ENCODE peak calls at places on chromosome 6, in seven cellular contexts. One of them, this sample, is unnamed.

GRCh38 chr6:21033575-21034026 is 499.3 kb downstream of the CDKAL1 start:
- DNase-seq in astrocyte: peak
- DNase-seq in PC-3: peak
- DNase-seq in HCT116: no peak
- DNase-seq in fibroblast of lung: peak
- DNase-seq in HepG2: no peak
- DNase-seq in H9: no peak
- DNase-seq in this sample: no peak

GRCh38 chr6:127855542-127856159 is 45.2 kb downstream of the THEMIS start:
- DNase-seq in astrocyte: no peak
- DNase-seq in PC-3: peak
- DNase-seq in HCT116: no peak
- DNase-seq in fibroblast of lung: no peak
- DNase-seq in HepG2: peak
- DNase-seq in H9: no peak
- DNase-seq in this sample: peak

GRCh38 chr6:41371461-41371991 is 36.1 kb downstream of the NCR2 start:
- DNase-seq in astrocyte: peak
- DNase-seq in PC-3: no peak
- DNase-seq in HCT116: no peak
- DNase-seq in fibroblast of lung: peak
- DNase-seq in HepG2: no peak
- DNase-seq in H9: peak
- DNase-seq in this sample: no peak

GRCh38 chr6:39835856-39836442 is 43.8 kb downstream of the DAAM2 start:
- DNase-seq in astrocyte: peak
- DNase-seq in PC-3: no peak
- DNase-seq in HCT116: no peak
- DNase-seq in fibroblast of lung: peak
- DNase-seq in HepG2: no peak
- DNase-seq in H9: no peak
- DNase-seq in this sample: no peak

GRCh38 chr6:164108869-164109769 is 694.6 kb downstream of the QKI start:
- DNase-seq in astrocyte: peak
- DNase-seq in PC-3: peak
- DNase-seq in HCT116: no peak
- DNase-seq in fibroblast of lung: peak
- DNase-seq in HepG2: no peak
- DNase-seq in H9: no peak
- DNase-seq in this sample: no peak

GRCh38 chr6:45607818-45608217 is 230.1 kb upstream of the SUPT3H start:
- DNase-seq in astrocyte: peak
- DNase-seq in PC-3: peak
- DNase-seq in HCT116: peak
- DNase-seq in fibroblast of lung: peak
- DNase-seq in HepG2: no peak
- DNase-seq in H9: no peak
- DNase-seq in this sample: peak

GRCh38 chr6:41199427-41200246 is 1.3 kb downstream of the TREML2 start:
- DNase-seq in astrocyte: no peak
- DNase-seq in PC-3: no peak
- DNase-seq in HCT116: no peak
- DNase-seq in fibroblast of lung: no peak
- DNase-seq in HepG2: no peak
- DNase-seq in H9: no peak
- DNase-seq in this sample: no peak

GRCh38 chr6:8070718-8071117 is 6.5 kb upstream of the BLOC1S5 start:
- DNase-seq in astrocyte: no peak
- DNase-seq in PC-3: no peak
- DNase-seq in HCT116: no peak
- DNase-seq in fibroblast of lung: no peak
- DNase-seq in HepG2: no peak
- DNase-seq in H9: no peak
- DNase-seq in this sample: no peak

GRCh38 chr6:96469312-96469711 is 52.3 kb upstream of the UFL1 start:
- DNase-seq in astrocyte: no peak
- DNase-seq in PC-3: no peak
- DNase-seq in HCT116: no peak
- DNase-seq in fibroblast of lung: no peak
- DNase-seq in HepG2: no peak
- DNase-seq in H9: no peak
- DNase-seq in this sample: no peak

GRCh38 chr6:56582246-56582645 is 60.4 kb downstream of the DST start:
- DNase-seq in astrocyte: no peak
- DNase-seq in PC-3: no peak
- DNase-seq in HCT116: no peak
- DNase-seq in fibroblast of lung: no peak
- DNase-seq in HepG2: no peak
- DNase-seq in H9: no peak
- DNase-seq in this sample: no peak

GRCh38 chr6:66599541-66599940 is 892.5 kb upstream of the EYS start:
- DNase-seq in astrocyte: no peak
- DNase-seq in PC-3: peak
- DNase-seq in HCT116: no peak
- DNase-seq in fibroblast of lung: no peak
- DNase-seq in HepG2: no peak
- DNase-seq in H9: no peak
- DNase-seq in this sample: no peak

GRCh38 chr6:33974471-33974870 is 170.7 kb upstream of the MLN start:
- DNase-seq in astrocyte: no peak
- DNase-seq in PC-3: no peak
- DNase-seq in HCT116: no peak
- DNase-seq in fibroblast of lung: no peak
- DNase-seq in HepG2: no peak
- DNase-seq in H9: peak
- DNase-seq in this sample: no peak

GRCh38 chr6:110180228-110181008 is at the start of gene CDC40:
- DNase-seq in astrocyte: no peak
- DNase-seq in PC-3: no peak
- DNase-seq in HCT116: no peak
- DNase-seq in fibroblast of lung: no peak
- DNase-seq in HepG2: peak
- DNase-seq in H9: peak
- DNase-seq in this sample: peak

GRCh38 chr6:27836080-27836782 is 76.0 kb downstream of the OR2B2 start:
- DNase-seq in astrocyte: no peak
- DNase-seq in PC-3: no peak
- DNase-seq in HCT116: no peak
- DNase-seq in fibroblast of lung: no peak
- DNase-seq in HepG2: no peak
- DNase-seq in H9: no peak
- DNase-seq in this sample: no peak

GRCh38 chr6:72464246-72464645 is 157.6 kb upstream of the KCNQ5 start:
- DNase-seq in astrocyte: no peak
- DNase-seq in PC-3: no peak
- DNase-seq in HCT116: no peak
- DNase-seq in fibroblast of lung: peak
- DNase-seq in HepG2: no peak
- DNase-seq in H9: no peak
- DNase-seq in this sample: no peak
- TF ChIP-seq CTCF in astrocyte: no peak
- TF ChIP-seq CTCF in PC-3: no peak
- TF ChIP-seq CTCF in HCT116: no peak
- TF ChIP-seq CTCF in fibroblast of lung: no peak
- TF ChIP-seq CTCF in HepG2: no peak
- TF ChIP-seq CTCF in H9: no peak
- TF ChIP-seq CTCF in this sample: no peak

GRCh38 chr6:90819483-90819882 is 232.6 kb upstream of the MAP3K7 start:
- DNase-seq in astrocyte: no peak
- DNase-seq in PC-3: no peak
- DNase-seq in HCT116: no peak
- DNase-seq in fibroblast of lung: no peak
- DNase-seq in HepG2: no peak
- DNase-seq in H9: no peak
- DNase-seq in this sample: no peak
- H2AFZ ChIP-seq in astrocyte: no peak
- H2AFZ ChIP-seq in PC-3: no peak
- H2AFZ ChIP-seq in HCT116: no peak
- H2AFZ ChIP-seq in fibroblast of lung: no peak
- H2AFZ ChIP-seq in HepG2: no peak
- H2AFZ ChIP-seq in H9: peak
- H2AFZ ChIP-seq in this sample: no peak

GRCh38 chr6:93420163-93420806 is 926 bp upstream of the EPHA7 start:
- DNase-seq in astrocyte: no peak
- DNase-seq in PC-3: no peak
- DNase-seq in HCT116: no peak
- DNase-seq in fibroblast of lung: no peak
- DNase-seq in HepG2: no peak
- DNase-seq in H9: no peak
- DNase-seq in this sample: no peak

GRCh38 chr6:93423542-93423941 is 4.2 kb upstream of the EPHA7 start:
- DNase-seq in astrocyte: peak
- DNase-seq in PC-3: peak
- DNase-seq in HCT116: peak
- DNase-seq in fibroblast of lung: peak
- DNase-seq in HepG2: peak
- DNase-seq in H9: peak
- DNase-seq in this sample: no peak

GRCh38 chr6:93419304-93420162 is at the start of gene EPHA7:
- DNase-seq in astrocyte: peak
- DNase-seq in PC-3: peak
- DNase-seq in HCT116: no peak
- DNase-seq in fibroblast of lung: peak
- DNase-seq in HepG2: no peak
- DNase-seq in H9: peak
- DNase-seq in this sample: peak

GRCh38 chr6:93418448-93419303 is 683 bp downstream of the EPHA7 start:
- DNase-seq in astrocyte: peak
- DNase-seq in PC-3: peak
- DNase-seq in HCT116: no peak
- DNase-seq in fibroblast of lung: peak
- DNase-seq in HepG2: no peak
- DNase-seq in H9: peak
- DNase-seq in this sample: no peak

GRCh38 chr6:93424303-93425064 is 5.1 kb upstream of the EPHA7 start:
- DNase-seq in astrocyte: no peak
- DNase-seq in PC-3: peak
- DNase-seq in HCT116: no peak
- DNase-seq in fibroblast of lung: no peak
- DNase-seq in HepG2: no peak
- DNase-seq in H9: no peak
- DNase-seq in this sample: no peak
- TF ChIP-seq CTCF in astrocyte: peak
- TF ChIP-seq CTCF in PC-3: peak
- TF ChIP-seq CTCF in HCT116: no peak
- TF ChIP-seq CTCF in fibroblast of lung: peak
- TF ChIP-seq CTCF in HepG2: peak
- TF ChIP-seq CTCF in H9: peak
- TF ChIP-seq CTCF in this sample: peak

GRCh38 chr6:162179196-162179951 is 548.2 kb downstream of the PRKN start:
- DNase-seq in astrocyte: no peak
- DNase-seq in PC-3: no peak
- DNase-seq in HCT116: no peak
- DNase-seq in fibroblast of lung: no peak
- DNase-seq in HepG2: no peak
- DNase-seq in H9: no peak
- DNase-seq in this sample: no peak

GRCh38 chr6:162178666-162179065 is 548.9 kb downstream of the PRKN start:
- DNase-seq in astrocyte: no peak
- DNase-seq in PC-3: no peak
- DNase-seq in HCT116: no peak
- DNase-seq in fibroblast of lung: no peak
- DNase-seq in HepG2: no peak
- DNase-seq in H9: no peak
- DNase-seq in this sample: no peak

GRCh38 chr6:162178266-162178665 is 549.3 kb downstream of the PRKN start:
- DNase-seq in astrocyte: no peak
- DNase-seq in PC-3: no peak
- DNase-seq in HCT116: no peak
- DNase-seq in fibroblast of lung: no peak
- DNase-seq in HepG2: no peak
- DNase-seq in H9: no peak
- DNase-seq in this sample: no peak

GRCh38 chr6:162181741-162182401 is 545.7 kb downstream of the PRKN start:
- DNase-seq in astrocyte: peak
- DNase-seq in PC-3: no peak
- DNase-seq in HCT116: no peak
- DNase-seq in fibroblast of lung: peak
- DNase-seq in HepG2: no peak
- DNase-seq in H9: no peak
- DNase-seq in this sample: no peak

DNA sequence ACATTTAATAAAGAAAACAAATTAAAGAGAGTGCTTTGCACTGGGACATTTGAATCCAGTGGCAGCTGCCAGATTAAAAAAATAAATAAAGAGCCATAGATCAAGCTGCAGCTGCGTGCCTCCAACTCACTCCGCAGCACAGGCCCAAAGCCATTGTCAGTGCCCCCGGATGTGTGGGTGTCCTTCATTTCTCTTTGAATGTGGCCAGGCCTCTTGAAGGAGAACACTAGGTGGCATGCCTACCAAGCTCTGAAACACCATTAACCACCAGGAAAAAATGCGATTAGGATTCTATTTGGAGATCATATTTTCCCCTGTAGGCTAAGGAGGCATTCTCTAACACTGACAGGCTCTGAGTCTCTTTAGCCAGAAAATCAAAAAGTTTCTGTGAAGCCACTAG is 549.8 kb downstream of the PRKN start:
- DNase-seq in astrocyte: peak
- DNase-seq in PC-3: no peak
- DNase-seq in HCT116: no peak
- DNase-seq in fibroblast of lung: peak
- DNase-seq in HepG2: no peak
- DNase-seq in H9: peak
- DNase-seq in this sample: no peak
- H2AFZ ChIP-seq in astrocyte: no peak
- H2AFZ ChIP-seq in PC-3: no peak
- H2AFZ ChIP-seq in HCT116: no peak
- H2AFZ ChIP-seq in fibroblast of lung: no peak
- H2AFZ ChIP-seq in HepG2: no peak
- H2AFZ ChIP-seq in H9: no peak
- H2AFZ ChIP-seq in this sample: no peak